ENCODE peak calls at places on chromosomes 4 and X, in four cellular contexts. J is K562, V is HepG2, W is HCT116. D is an unnamed sample.

GRCh38 chr4:76803522-76803921 is 94.4 kb downstream of the SOWAHB start:
- DNase-seq in J (peak), V (no peak), W (no peak), D (no peak)

GRCh38 chr4:103994059-103994458 is 274.3 kb upstream of the TACR3 start:
- DNase-seq in W (peak), V (peak), J (no peak), D (no peak)

GRCh38 chr4:18981234-18981615 is 959.7 kb upstream of the LCORL start:
- DNase-seq in J (no peak), W (no peak), V (no peak), D (no peak)

GRCh38 chr4:28918871-28919270 is 1801.3 kb upstream of the PCDH7 start:
- DNase-seq in J (no peak), V (no peak), W (no peak), D (no peak)

GRCh38 chr4:23614284-23614892 is 275.5 kb downstream of the PPARGC1A start:
- DNase-seq in J (no peak), W (no peak), V (peak), D (peak)

GRCh38 chrX:47146121-47146935 is 1.3 kb downstream of the RBM10 start:
- DNase-seq in V (no peak), J (no peak), W (no peak), D (no peak)

GRCh38 chr4:135365065-135365464 is 1163.5 kb upstream of the PABPC4L start:
- DNase-seq in V (no peak), J (no peak), W (no peak), D (no peak)

GRCh38 chrX:132636080-132636479 is 147.2 kb upstream of the MBNL3 start:
- DNase-seq in V (no peak), J (no peak), W (no peak), D (no peak)

GRCh38 chrX:150690126-150690525 is 3.1 kb upstream of the MTMR1 start:
- DNase-seq in V (no peak), W (peak), J (no peak), D (no peak)

GRCh38 chrX:22249371-22249770 is 23.3 kb upstream of the CBLL2 start:
- DNase-seq in W (no peak), J (no peak), V (no peak), D (no peak)

GRCh38 chrX:128518508-128518907 is 466.3 kb upstream of the ACTRT1 start:
- DNase-seq in J (no peak), V (peak), W (no peak), D (peak)

GRCh38 chrX:110120025-110120424 is 117.1 kb downstream of the TMEM164 start:
- DNase-seq in J (no peak), W (no peak), V (no peak), D (no peak)

GRCh38 chr4:148216866-148217814 is 225.1 kb downstream of the NR3C2 start:
- DNase-seq in J (no peak), V (no peak), W (no peak), D (no peak)

GRCh38 chrX:109710181-109710580 is 22.9 kb downstream of the ACSL4 start:
- DNase-seq in V (no peak), J (no peak), W (no peak), D (no peak)

GRCh38 chr4:155854597-155855226 is 11.4 kb downstream of the ASIC5 start:
- DNase-seq in J (no peak), V (no peak), W (no peak), D (no peak)

GRCh38 chrX:104122829-104123228 is 10.5 kb downstream of the ZCCHC18 start:
- DNase-seq in V (no peak), J (no peak), W (no peak), D (no peak)

GRCh38 chr4:86749121-86749520 is 100.1 kb downstream of the SLC10A6 start:
- DNase-seq in V (no peak), W (no peak), J (no peak), D (no peak)

GRCh38 chrX:47936224-47936939 is 67.4 kb downstream of the ZNF182 start:
- DNase-seq in W (no peak), J (peak), V (no peak), D (no peak)

GRCh38 chr4:70654605-70655011 is 11.7 kb downstream of the JCHAIN start:
- DNase-seq in J (peak), W (no peak), V (no peak), D (no peak)

GRCh38 chrX:87403551-87403950 is 114.1 kb upstream of the KLHL4 start:
- DNase-seq in V (no peak), W (no peak), J (no peak), D (no peak)

GRCh38 chrX:46687619-46688018 is 71.3 kb downstream of the SLC9A7 start:
- DNase-seq in W (no peak), V (no peak), J (no peak), D (no peak)

GRCh38 chrX:87728459-87728858 is 210.9 kb downstream of the KLHL4 start:
- DNase-seq in W (no peak), V (no peak), J (no peak), D (no peak)

GRCh38 chrX:29110041-29110440 is 522.8 kb downstream of the IL1RAPL1 start:
- DNase-seq in W (no peak), V (no peak), J (no peak), D (no peak)

GRCh38 chrX:48802089-48802812 is 384 bp downstream of the HDAC6 start:
- DNase-seq in W (peak), V (peak), J (peak), D (peak)

GRCh38 chrX:47587091-47587891 is 5.1 kb downstream of the TIMP1 start:
- DNase-seq in J (no peak), V (no peak), W (no peak), D (no peak)

GRCh38 chr4:185127021-185127925 is 15.8 kb upstream of the SLC25A4 start:
- DNase-seq in V (no peak), W (no peak), J (no peak), D (peak)

GRCh38 chrX:40086569-40087335 is 11.0 kb downstream of the BCOR start:
- DNase-seq in V (no peak), J (no peak), W (no peak), D (no peak)

GRCh38 chrX:13911581-13911980 is 94.7 kb upstream of the GPM6B start:
- DNase-seq in J (no peak), V (no peak), W (no peak), D (no peak)

GRCh38 chrX:134933911-134934310 is 56.9 kb upstream of the SMIM10 start:
- DNase-seq in J (no peak), V (no peak), W (no peak), D (no peak)

GRCh38 chr4:10006604-10007435 is 14.5 kb downstream of the SLC2A9 start:
- DNase-seq in W (peak), J (no peak), V (peak), D (no peak)

GRCh38 chr4:86594559-86595425 is 677 bp downstream of the PTPN13 start:
- DNase-seq in J (peak), V (no peak), W (peak), D (peak)

GRCh38 chr4:177127658-177128057 is 182.0 kb upstream of the NEIL3 start:
- DNase-seq in W (no peak), J (no peak), V (no peak), D (no peak)

GRCh38 chr4:168124008-168124641 is 31.8 kb downstream of the ANXA10 start:
- DNase-seq in J (no peak), W (no peak), V (no peak), D (no peak)

GRCh38 chr4:186297013-186297645 is 31.1 kb downstream of the F11 start:
- DNase-seq in J (peak), V (peak), W (peak), D (peak)

GRCh38 chr4:1249731-1250526 is 999 bp upstream of the CTBP1 start:
- DNase-seq in J (peak), W (no peak), V (peak), D (peak)

GRCh38 chr4:1577818-1578217 is 106.3 kb downstream of the FAM53A start:
- DNase-seq in V (no peak), J (no peak), W (no peak), D (no peak)

GRCh38 chrX:71454222-71454621 is 78.7 kb upstream of the OGT start:
- DNase-seq in V (no peak), J (no peak), W (no peak), D (no peak)

GRCh38 chr4:56958111-56958517 is 19.3 kb downstream of the NOA1 start:
- DNase-seq in W (no peak), V (no peak), J (peak), D (no peak)

DNA sequence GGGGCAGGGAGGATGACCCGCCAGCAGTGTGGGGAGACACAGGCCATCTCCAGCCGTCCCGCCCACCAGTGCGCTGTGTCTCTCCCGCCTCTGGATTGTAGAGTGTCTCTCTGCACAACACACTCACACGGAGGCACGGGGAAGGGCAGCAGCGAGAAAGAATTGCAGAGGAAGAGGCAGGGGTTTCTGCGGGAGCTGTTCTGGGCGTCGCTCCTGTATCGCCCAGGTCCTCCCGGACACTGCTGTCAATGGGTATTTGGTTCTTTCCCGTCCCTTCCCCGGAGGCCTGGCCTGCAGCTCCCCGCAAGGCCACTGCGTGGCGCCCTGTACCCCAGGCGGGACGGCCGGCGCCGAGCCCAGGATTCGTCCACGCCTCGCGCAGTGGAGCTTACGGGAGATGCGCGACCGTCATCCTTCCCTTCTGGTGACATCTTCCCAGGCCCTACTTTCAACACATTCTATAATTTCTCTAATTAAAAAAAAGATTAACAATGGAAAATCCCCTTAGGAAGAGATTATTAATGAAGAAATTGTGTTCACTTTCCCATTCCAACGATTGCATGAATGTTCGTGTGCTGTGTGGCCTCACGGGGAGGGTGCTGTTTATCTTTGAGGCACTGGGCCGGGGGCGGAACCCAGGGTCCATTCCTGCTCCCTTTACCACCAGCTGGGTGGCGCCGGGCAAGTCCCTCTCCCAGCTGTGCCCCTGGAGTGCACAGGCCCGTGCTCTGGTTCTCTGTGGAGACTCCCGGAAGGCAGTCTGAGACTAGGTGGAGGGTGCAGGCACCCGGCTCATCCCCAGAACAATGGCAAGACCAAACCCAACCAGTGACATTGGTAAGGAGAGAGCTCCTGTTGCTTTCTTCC is 95.7 kb downstream of the CPZ start:
- DNase-seq in J (peak), V (no peak), W (peak), D (peak)
- TF ChIP-seq ELF1 in J (no peak), V (no peak), W (no peak), D (no peak)

GRCh38 chr4:181670506-181670905 is 572.7 kb upstream of the TENM3 start:
- DNase-seq in V (no peak), W (no peak), J (no peak), D (no peak)
- TF ChIP-seq ELF1 in V (no peak), W (no peak), J (no peak), D (no peak)

DNA sequence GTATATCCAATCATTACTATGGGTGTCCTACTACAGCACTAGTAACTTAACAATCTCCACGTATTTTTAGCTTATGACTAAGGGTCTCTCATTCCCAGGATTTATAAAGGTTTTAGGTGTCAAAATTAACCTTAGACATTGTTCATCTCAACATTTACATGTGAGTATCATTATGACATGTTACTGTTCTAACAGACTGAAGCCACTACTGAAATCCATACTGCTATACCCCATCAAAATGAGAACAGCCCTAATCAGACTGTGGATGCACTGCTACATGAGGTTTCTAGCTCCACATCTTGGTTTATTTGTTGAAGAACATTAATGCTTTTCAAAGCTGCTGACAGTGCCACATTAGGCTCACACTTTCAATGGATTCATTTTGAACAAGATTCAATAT is 35.6 kb upstream of the TXK start:
- DNase-seq in J (no peak), W (no peak), V (no peak), D (no peak)
- TF ChIP-seq ELF1 in J (no peak), W (no peak), V (no peak), D (no peak)

GRCh38 chr4:67603310-67604028 is 44.9 kb downstream of the STAP1 start:
- DNase-seq in J (no peak), W (no peak), V (no peak), D (no peak)

GRCh38 chr4:67604029-67604381 is 45.5 kb downstream of the STAP1 start:
- DNase-seq in V (no peak), J (no peak), W (no peak), D (no peak)

DNA sequence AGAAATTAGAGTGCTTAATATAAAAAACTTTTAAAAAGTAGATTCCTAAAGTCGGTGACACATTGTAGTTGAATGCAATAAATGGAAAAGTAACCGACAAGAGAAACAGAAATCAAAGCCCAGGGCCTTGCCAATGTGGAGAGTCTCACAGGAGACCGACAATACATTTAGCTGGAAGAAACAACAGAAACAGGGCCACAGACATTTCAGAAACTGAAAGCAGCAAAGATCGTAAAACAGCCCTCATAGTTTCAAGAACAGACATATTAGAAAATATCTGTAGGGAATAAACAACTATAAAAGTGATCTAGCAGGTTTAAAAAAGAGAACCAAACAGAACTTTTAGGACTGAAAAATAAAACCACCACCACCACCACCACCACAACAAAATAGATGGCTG is 49.5 kb downstream of the STAP1 start:
- DNase-seq in V (no peak), J (no peak), W (no peak), D (no peak)
- TF ChIP-seq ELF1 in V (no peak), J (no peak), W (no peak), D (no peak)

GRCh38 chr4:89906787-89907521 is 12.3 kb downstream of the MMRN1 start:
- DNase-seq in W (no peak), V (no peak), J (no peak), D (no peak)
- TF ChIP-seq ELF1 in W (no peak), V (no peak), J (no peak), D (no peak)

DNA sequence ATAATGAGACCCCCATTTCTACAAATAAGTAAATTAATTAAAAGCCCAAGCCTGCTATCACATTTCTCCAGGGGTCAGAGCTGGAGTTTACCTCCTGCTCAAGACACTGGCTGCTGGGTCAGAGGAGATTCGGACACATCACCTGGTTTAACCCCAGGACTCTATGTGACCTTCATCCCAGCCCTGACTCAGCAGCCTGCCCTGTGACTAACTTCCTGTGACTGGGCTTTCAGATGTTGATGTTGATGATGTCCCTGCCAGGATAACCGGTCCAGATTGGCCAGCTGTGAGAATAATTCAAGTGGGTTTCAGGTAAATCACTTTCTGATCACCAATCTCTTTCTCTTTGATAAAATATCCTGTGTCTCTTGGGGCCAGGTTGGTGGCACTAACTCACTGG is 102.4 kb upstream of the MAML3 start:
- DNase-seq in W (no peak), V (peak), J (no peak), D (no peak)
- TF ChIP-seq ELF1 in W (no peak), V (no peak), J (no peak), D (no peak)